ENCODE peak calls at places on chromosomes 16 and 17, in ten cellular contexts. J is psoas muscle, N is cardiac fibroblast, M is endothelial cell, S is heart left ventricle, A is body of pancreas, P is brain microvascular endothelial cell, Y is fibroblast of pulmonary artery, D is A549, E is tibial artery. Z is an unnamed sample.

GRCh38 chr16:88926374-88926990 is 50.5 kb downstream of the CBFA2T3 start:
- DNase-seq in J (no peak), N (no peak), M (no peak), S (no peak), A (no peak), P (peak; percentile 40), Y (no peak), D (no peak), E (no peak), Z (no peak)

GRCh38 chr16:88195021-88195581 is 187.7 kb upstream of the ZNF469 start:
- DNase-seq in J (no peak), N (no peak), M (no peak), S (no peak), A (no peak), P (no peak), Y (no peak), D (no peak), E (no peak), Z (no peak)

GRCh38 chr16:67930678-67931211 is 917 bp downstream of the CTRL start:
- DNase-seq in J (no peak), N (no peak), M (no peak), S (no peak), A (no peak), P (no peak), Y (no peak), D (no peak), E (no peak), Z (no peak)

GRCh38 chr17:76237859-76238313 is 2.4 kb downstream of the RNF157 start:
- DNase-seq in J (no peak), N (peak; percentile 37), M (no peak), S (no peak), A (no peak), P (no peak), Y (no peak), D (no peak), E (no peak), Z (no peak)

GRCh38 chr16:75309899-75310430 is 58.5 kb upstream of the BCAR1 start:
- DNase-seq in J (no peak), N (no peak), M (no peak), S (no peak), A (no peak), P (no peak), Y (no peak), D (no peak), E (no peak), Z (no peak)

GRCh38 chr16:31453255-31454204 is 5.8 kb upstream of the ARMC5 start:
- DNase-seq in J (peak; percentile 77), N (peak; percentile 78), M (no peak), S (peak; percentile 34), A (peak; percentile 23), P (peak; percentile 40), Y (peak; percentile 65), D (no peak), E (peak; percentile 75), Z (peak; percentile 71)

GRCh38 chr17:64081802-64082799 is 47.8 kb downstream of the ERN1 start:
- DNase-seq in J (no peak), N (peak; percentile 90), M (peak; percentile 11), S (no peak), A (no peak), P (peak; percentile 33), Y (peak; percentile 81), D (peak; percentile 79), E (no peak), Z (peak; percentile 85)

GRCh38 chr17:40486513-40487370 is 14.7 kb downstream of the TNS4 start:
- DNase-seq in J (no peak), N (peak; percentile 96), M (no peak), S (no peak), A (no peak), P (peak; percentile 77), Y (peak; percentile 95), D (no peak), E (no peak), Z (peak; percentile 94)

GRCh38 chr16:60304725-60305124 is 1570.6 kb upstream of the GOT2 start:
- DNase-seq in J (no peak), N (no peak), M (no peak), S (no peak), A (no peak), P (no peak), Y (no peak), D (no peak), E (no peak), Z (no peak)

GRCh38 chr16:28063611-28064061 is at the start of gene GSG1L:
- DNase-seq in J (no peak), N (no peak), M (peak; percentile 27), S (no peak), A (no peak), P (no peak), Y (no peak), D (no peak), E (no peak), Z (no peak)

GRCh38 chr16:4477966-4478365 is 1.8 kb downstream of the HMOX2 start:
- DNase-seq in J (no peak), N (peak; percentile 84), M (peak; percentile 56), S (no peak), A (no peak), P (no peak), Y (peak; percentile 66), D (no peak), E (no peak), Z (peak; percentile 57)

GRCh38 chr17:46147167-46147749 is 46.0 kb downstream of the KANSL1 start:
- DNase-seq in J (no peak), N (no peak), M (no peak), S (no peak), A (no peak), P (no peak), Y (no peak), D (no peak), E (no peak), Z (no peak)

GRCh38 chr17:64202683-64203430 is 60.2 kb downstream of the TEX2 start:
- DNase-seq in J (no peak), N (peak; percentile 76), M (no peak), S (no peak), A (no peak), P (peak; percentile 90), Y (peak; percentile 56), D (no peak), E (no peak), Z (peak; percentile 62)

GRCh38 chr17:35087731-35088646 is 24.5 kb upstream of the RFFL start:
- DNase-seq in J (peak; percentile 56), N (peak; percentile 50), M (peak; percentile 42), S (peak; percentile 67), A (peak; percentile 57), P (peak; percentile 34), Y (peak; percentile 52), D (no peak), E (peak; percentile 77), Z (peak; percentile 49)

DNA sequence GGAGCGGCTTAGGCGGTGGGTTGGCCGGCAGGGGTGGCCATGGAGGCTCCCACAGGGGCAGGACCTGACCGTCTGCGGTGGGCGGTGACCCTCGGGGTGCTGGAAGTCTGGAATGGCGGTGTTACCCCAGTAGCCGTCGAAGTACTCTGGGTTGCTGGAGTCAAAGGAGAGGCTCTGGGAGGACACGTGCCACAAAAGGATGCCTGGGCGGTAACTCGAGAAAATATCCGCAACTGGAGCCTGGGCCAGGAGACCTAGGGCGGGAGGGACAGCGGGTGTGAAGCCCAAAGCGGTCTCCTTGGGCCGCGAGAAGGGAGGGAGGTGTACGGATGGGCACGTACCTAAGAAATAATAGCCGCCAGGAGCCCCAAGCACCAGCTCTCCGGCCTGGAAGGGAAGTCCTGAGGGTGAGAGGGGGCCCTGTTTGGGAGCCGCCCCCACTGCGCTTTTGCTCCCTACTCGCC is 4.6 kb downstream of the ITGA2B start:
- DNase-seq in J (no peak), N (no peak), M (no peak), S (no peak), A (no peak), P (no peak), Y (no peak), D (no peak), E (no peak), Z (no peak)
- TF ChIP-seq CTCF in J (no peak), N (no peak), M (no peak), S (no peak), A (no peak), P (no peak), Y (no peak), D (no peak), E (no peak), Z (no peak)

DNA sequence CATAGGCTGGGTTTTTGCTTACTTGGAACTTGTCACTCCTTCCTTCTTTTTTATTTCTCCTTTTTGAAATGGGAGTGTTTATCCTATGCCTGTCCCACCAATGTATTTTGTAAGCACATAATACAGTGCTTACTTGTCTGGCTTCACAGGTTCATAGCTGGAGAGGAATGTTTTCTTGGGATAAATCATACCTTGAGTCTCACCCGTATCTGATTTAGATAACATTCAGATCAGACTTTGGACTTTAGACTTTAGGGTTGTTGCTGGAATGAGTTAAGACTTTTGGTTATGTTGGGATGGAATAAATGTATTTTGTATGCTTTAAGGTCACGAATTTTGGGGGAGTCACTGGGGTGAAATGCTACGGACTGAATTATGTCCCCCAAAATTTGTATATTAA is 13.0 kb upstream of the LRRC75A start:
- DNase-seq in J (no peak), N (no peak), M (no peak), S (no peak), A (no peak), P (no peak), Y (no peak), D (no peak), E (no peak), Z (no peak)
- TF ChIP-seq CTCF in J (no peak), N (no peak), M (no peak), S (no peak), A (no peak), P (no peak), Y (no peak), D (no peak), E (no peak), Z (no peak)

DNA sequence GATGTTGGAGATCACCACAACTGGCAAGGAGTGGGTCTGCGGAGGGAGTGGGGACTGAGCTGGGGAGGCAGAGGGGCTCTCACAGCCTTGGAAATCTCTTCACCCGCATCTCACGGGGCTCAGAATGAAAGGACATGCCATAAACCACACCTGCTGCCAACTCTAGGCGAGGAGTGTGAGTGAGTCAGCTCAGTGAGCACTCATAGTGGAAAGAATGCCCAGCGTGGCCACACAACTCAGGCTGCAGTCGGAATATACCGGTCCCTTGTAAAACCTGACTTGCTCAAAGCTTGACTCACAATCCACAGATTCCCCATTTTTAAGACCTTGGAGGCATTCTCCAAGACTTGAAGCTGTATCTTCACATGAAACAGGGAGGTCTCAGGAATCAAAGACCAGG is 36.7 kb downstream of the STAT5A start:
- DNase-seq in J (peak; percentile 40), N (peak; percentile 89), M (no peak), S (peak; percentile 52), A (no peak), P (peak; percentile 64), Y (peak; percentile 71), D (peak; percentile 86), E (peak; percentile 82), Z (peak; percentile 81)
- TF ChIP-seq CTCF in J (no peak), N (no peak), M (no peak), S (no peak), A (no peak), P (peak; percentile 7), Y (no peak), D (no peak), E (no peak), Z (no peak)

DNA sequence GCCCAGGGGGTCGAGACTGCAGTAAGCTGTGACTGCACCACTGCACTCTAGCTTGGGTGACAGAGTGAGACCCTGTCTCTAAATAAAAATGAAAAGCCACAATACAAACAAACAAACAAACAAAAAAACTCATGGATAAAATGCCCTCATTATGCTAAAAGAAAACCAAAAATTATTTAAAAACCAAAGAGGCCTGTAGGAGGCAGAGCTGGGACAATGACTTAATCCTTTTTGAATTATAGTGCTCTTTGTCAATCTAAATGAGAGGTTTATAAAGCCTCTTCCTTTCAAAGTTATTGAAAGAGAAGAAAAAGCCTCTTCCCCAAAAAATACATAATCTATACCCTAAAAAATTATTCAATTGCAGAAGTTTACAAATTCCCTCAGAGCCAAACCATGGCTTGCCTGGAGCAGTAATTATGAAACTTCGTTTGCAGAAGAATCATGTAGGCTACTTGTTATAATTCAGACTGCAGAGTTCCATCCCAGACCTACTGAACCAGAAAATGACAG is 18.5 kb downstream of the CRLF3 start:
- DNase-seq in J (no peak), N (no peak), M (no peak), S (no peak), A (no peak), P (no peak), Y (no peak), D (no peak), E (no peak), Z (no peak)
- TF ChIP-seq CTCF in J (no peak), N (peak; percentile 20), M (no peak), S (no peak), A (no peak), P (peak; percentile 7), Y (peak; percentile 31), D (peak; percentile 17), E (no peak), Z (peak; percentile 11)

Z was measured in fibroblast of the aortic adventitia.